ENCODE peak calls at places on chromosomes 6 and 20, in four cellular contexts. V is effector memory CD8-positive, alpha-beta T cell; T is stimulated activated naive CD8-positive, alpha-beta T cell treated with anti-CD3 and anti-CD28 coated beads, Interleukin-15, Interleukin-2, amounts not matched to agents 100 U/mL and 50 U/mL, for 24 hours; A is NCI-H345. O is an unnamed sample.

GRCh38 chr6:134029495-134030455 is 22.6 kb downstream of the SLC2A12 start:
- DNase-seq in A (peak; percentile 67), T (no peak), V (no peak), O (no peak)

GRCh38 chr20:45985573-45985972 is 13.6 kb upstream of the ZNF335 start:
- DNase-seq in T (no peak), V (no peak), A (no peak), O (no peak)

GRCh38 chr6:27168108-27168507 is 79.4 kb upstream of the PRSS16 start:
- DNase-seq in T (no peak), A (no peak), V (no peak), O (no peak)

GRCh38 chr6:170265655-170266054 is 25.2 kb downstream of the DLL1 start:
- DNase-seq in T (no peak), V (no peak), A (no peak), O (no peak)

GRCh38 chr6:13635948-13636658 is 21.0 kb downstream of the NOL7 start:
- DNase-seq in T (no peak), V (no peak), A (no peak), O (no peak)

GRCh38 chr20:3092611-3093379 is 8.3 kb upstream of the AVP start:
- DNase-seq in A (no peak), V (no peak), T (peak; percentile 57), O (no peak)

GRCh38 chr20:61762886-61763739 is 302.6 kb downstream of the TAF4 start:
- DNase-seq in T (no peak), V (no peak), A (no peak), O (no peak)

GRCh38 chr20:31712564-31713311 is 9.9 kb downstream of the BCL2L1 start:
- DNase-seq in A (peak; percentile 50), V (no peak), T (no peak), O (no peak)